ENCODE peak calls at places on chromosomes 2 and 18, in eight cellular contexts. W is H1, Y is H54, B is HepG2, Q is heart left ventricle, I is adrenal gland, L is IMR-90, P is thyroid gland. J is an unnamed sample.

GRCh38 chr2:190986221-190986953 is 27.6 kb downstream of the STAT1 start:
- DNase-seq in L (no peak), B (no peak), Q (no peak), I (no peak), Y (no peak), W (no peak), P (no peak), J (peak)

GRCh38 chr2:170651603-170652002 is 63.5 kb upstream of the SP5 start:
- DNase-seq in W (no peak), Y (no peak), L (no peak), I (no peak), P (no peak), B (no peak), Q (no peak), J (no peak)

GRCh38 chr2:231622963-231623362 is 30.3 kb downstream of the TEX44 start:
- DNase-seq in L (no peak), Q (no peak), P (no peak), B (no peak), I (no peak), Y (no peak), W (no peak), J (no peak)

GRCh38 chr2:58432491-58433166 is 191.5 kb upstream of the FANCL start:
- DNase-seq in I (no peak), Y (no peak), P (no peak), L (no peak), B (no peak), W (no peak), Q (no peak), J (no peak)

GRCh38 chr2:85248741-85249524 is 78.9 kb downstream of the TGOLN2 start:
- DNase-seq in B (no peak), W (no peak), Y (peak), I (no peak), P (no peak), Q (no peak), L (peak), J (no peak)

GRCh38 chr2:240739797-240740196 is 48.1 kb downstream of the AQP12A start:
- DNase-seq in L (no peak), B (no peak), Y (no peak), I (no peak), Q (no peak), W (no peak), P (no peak), J (no peak)

GRCh38 chr18:55100817-55101457 is 141.7 kb upstream of the CCDC68 start:
- DNase-seq in Q (no peak), P (no peak), W (no peak), I (no peak), Y (no peak), B (no peak), L (peak), J (no peak)

GRCh38 chr2:241616168-241617125 is 20.5 kb downstream of the THAP4 start:
- DNase-seq in Y (no peak), I (no peak), P (no peak), L (no peak), Q (peak), B (no peak), W (no peak), J (peak)

GRCh38 chr2:161426788-161427412 is 10.8 kb downstream of the TBR1 start:
- DNase-seq in B (no peak), Q (no peak), P (no peak), I (no peak), L (peak), W (peak), Y (no peak), J (no peak)

GRCh38 chr2:222302178-222303018 is 3.6 kb upstream of the PAX3 start:
- DNase-seq in P (peak), Y (no peak), W (peak), L (no peak), Q (no peak), I (no peak), B (no peak), J (no peak)

GRCh38 chr2:112790305-112790704 is 6.0 kb upstream of the IL1A start:
- DNase-seq in Y (no peak), I (no peak), Q (no peak), B (peak), P (no peak), W (no peak), L (no peak), J (no peak)

GRCh38 chr2:127622561-127623387 is 23.2 kb upstream of the GPR17 start:
- DNase-seq in Y (no peak), I (peak), B (no peak), L (no peak), W (no peak), P (no peak), Q (no peak), J (peak)

GRCh38 chr18:47265197-47265596 is 13.7 kb upstream of the SKOR2 start:
- DNase-seq in Q (no peak), L (peak), Y (peak), B (no peak), I (no peak), P (no peak), W (no peak), J (no peak)

GRCh38 chr2:162768646-162769045 is 69.9 kb downstream of the KCNH7 start:
- DNase-seq in I (no peak), Y (no peak), Q (no peak), P (no peak), W (no peak), L (no peak), B (no peak), J (no peak)

GRCh38 chr2:101517753-101518152 is 42.8 kb upstream of the RFX8 start:
- DNase-seq in P (no peak), W (no peak), L (peak), I (no peak), Q (no peak), B (peak), Y (no peak), J (no peak)

GRCh38 chr2:149725234-149725633 is 137.7 kb upstream of the MMADHC start:
- DNase-seq in P (no peak), B (no peak), Y (no peak), L (no peak), Q (no peak), W (no peak), I (no peak), J (no peak)

GRCh38 chr2:239295377-239296019 is 105.3 kb downstream of the HDAC4 start:
- DNase-seq in B (no peak), Q (no peak), W (no peak), L (no peak), I (no peak), P (no peak), Y (no peak), J (no peak)

GRCh38 chr18:2538236-2538635 is 33.1 kb downstream of the METTL4 start:
- DNase-seq in P (no peak), Y (no peak), W (no peak), Q (no peak), B (no peak), I (no peak), L (no peak), J (no peak)

GRCh38 chr2:235573331-235574221 is 79.7 kb downstream of the AGAP1 start:
- DNase-seq in I (no peak), L (no peak), W (no peak), B (no peak), P (peak), Q (peak), Y (no peak), J (no peak)

GRCh38 chr18:56124186-56124585 is 514.2 kb downstream of the TXNL1 start:
- DNase-seq in Y (no peak), P (no peak), I (no peak), Q (no peak), W (no peak), L (peak), B (no peak), J (no peak)

GRCh38 chr2:183068561-183068960 is 10.0 kb upstream of the DUSP19 start:
- DNase-seq in I (no peak), Q (no peak), P (no peak), B (no peak), W (no peak), L (no peak), Y (no peak), J (no peak)

GRCh38 chr18:74817576-74817975 is 219.9 kb downstream of the ZNF407 start:
- DNase-seq in Q (no peak), Y (no peak), B (no peak), P (no peak), L (no peak), I (no peak), W (no peak), J (no peak)

GRCh38 chr2:236353594-236353942 is 89.4 kb upstream of the ASB18 start:
- DNase-seq in Y (no peak), L (no peak), Q (no peak), W (no peak), P (no peak), B (no peak), I (no peak), J (no peak)

GRCh38 chr18:79916546-79917350 is 34.7 kb downstream of the SLC66A2 start:
- DNase-seq in Q (no peak), Y (no peak), I (no peak), L (no peak), P (no peak), W (peak), B (no peak), J (no peak)

GRCh38 chr2:233444501-233444900 is 90.2 kb downstream of the DGKD start:
- DNase-seq in I (no peak), W (no peak), P (peak), Y (no peak), L (no peak), Q (no peak), B (no peak), J (peak)

GRCh38 chr2:100818606-100819364 is 1.2 kb upstream of the NPAS2 start:
- DNase-seq in W (peak), P (peak), Y (peak), Q (peak), B (peak), L (peak), I (peak), J (peak)

GRCh38 chr18:78722959-78723706 is 256.5 kb upstream of the SALL3 start:
- DNase-seq in I (no peak), B (no peak), L (no peak), W (no peak), P (no peak), Y (no peak), Q (no peak), J (peak)

GRCh38 chr18:76410033-76410432 is 85.0 kb downstream of the ZNF516 start:
- DNase-seq in L (no peak), W (no peak), I (no peak), Q (no peak), Y (no peak), P (no peak), B (no peak), J (no peak)

GRCh38 chr2:181959508-181959907 is 26.1 kb upstream of the PPP1R1C start:
- DNase-seq in P (no peak), I (no peak), W (no peak), Y (no peak), L (peak), B (no peak), Q (no peak), J (no peak)

GRCh38 chr2:234130734-234131133 is 80.2 kb downstream of the SPP2 start:
- DNase-seq in B (no peak), W (no peak), Y (no peak), P (peak), I (no peak), Q (no peak), L (no peak), J (no peak)

GRCh38 chr2:68937346-68938055 is 15.2 kb downstream of the GKN2 start:
- DNase-seq in B (no peak), L (no peak), Y (no peak), Q (no peak), I (no peak), P (no peak), W (no peak), J (no peak)

GRCh38 chr2:111135910-111136297 is 15.2 kb downstream of the BCL2L11 start:
- DNase-seq in Y (peak), P (no peak), I (no peak), L (peak), W (peak), Q (peak), B (peak), J (no peak)

GRCh38 chr18:58603365-58604067 is 25.4 kb downstream of the ALPK2 start:
- DNase-seq in Y (no peak), I (no peak), L (peak), P (no peak), W (no peak), B (no peak), Q (no peak), J (no peak)

GRCh38 chr2:9844581-9844980 is 1.3 kb downstream of the TAF1B start:
- DNase-seq in Q (no peak), Y (no peak), I (no peak), P (no peak), W (no peak), B (no peak), L (peak), J (no peak)

GRCh38 chr2:226475650-226476049 is 324.0 kb downstream of the IRS1 start:
- DNase-seq in I (no peak), L (peak), P (no peak), Y (peak), B (no peak), W (no peak), Q (no peak), J (no peak)

GRCh38 chr2:204625135-204625534 is 79.9 kb downstream of the PARD3B start:
- DNase-seq in Y (no peak), I (no peak), L (no peak), P (no peak), W (no peak), B (no peak), Q (no peak), J (no peak)

GRCh38 chr2:196335238-196335637 is 163.9 kb upstream of the STK17B start:
- DNase-seq in P (no peak), W (no peak), B (no peak), L (peak), I (no peak), Y (peak), Q (no peak), J (no peak)

GRCh38 chr2:150883521-150883895 is 378.2 kb downstream of the RBM43 start:
- DNase-seq in W (no peak), L (no peak), I (no peak), P (no peak), B (no peak), Y (no peak), Q (no peak), J (no peak)
- TF ChIP-seq POLR2A in W (no peak), L (no peak), I (no peak), P (no peak), B (no peak), Y (no peak), Q (no peak), J (no peak)

GRCh38 chr2:167128130-167128529 is 239.8 kb downstream of the XIRP2 start:
- DNase-seq in B (no peak), Y (no peak), P (no peak), I (no peak), Q (no peak), W (no peak), L (no peak), J (no peak)
- TF ChIP-seq POLR2A in B (no peak), Y (no peak), P (no peak), I (no peak), Q (no peak), W (no peak), L (no peak), J (no peak)

DNA sequence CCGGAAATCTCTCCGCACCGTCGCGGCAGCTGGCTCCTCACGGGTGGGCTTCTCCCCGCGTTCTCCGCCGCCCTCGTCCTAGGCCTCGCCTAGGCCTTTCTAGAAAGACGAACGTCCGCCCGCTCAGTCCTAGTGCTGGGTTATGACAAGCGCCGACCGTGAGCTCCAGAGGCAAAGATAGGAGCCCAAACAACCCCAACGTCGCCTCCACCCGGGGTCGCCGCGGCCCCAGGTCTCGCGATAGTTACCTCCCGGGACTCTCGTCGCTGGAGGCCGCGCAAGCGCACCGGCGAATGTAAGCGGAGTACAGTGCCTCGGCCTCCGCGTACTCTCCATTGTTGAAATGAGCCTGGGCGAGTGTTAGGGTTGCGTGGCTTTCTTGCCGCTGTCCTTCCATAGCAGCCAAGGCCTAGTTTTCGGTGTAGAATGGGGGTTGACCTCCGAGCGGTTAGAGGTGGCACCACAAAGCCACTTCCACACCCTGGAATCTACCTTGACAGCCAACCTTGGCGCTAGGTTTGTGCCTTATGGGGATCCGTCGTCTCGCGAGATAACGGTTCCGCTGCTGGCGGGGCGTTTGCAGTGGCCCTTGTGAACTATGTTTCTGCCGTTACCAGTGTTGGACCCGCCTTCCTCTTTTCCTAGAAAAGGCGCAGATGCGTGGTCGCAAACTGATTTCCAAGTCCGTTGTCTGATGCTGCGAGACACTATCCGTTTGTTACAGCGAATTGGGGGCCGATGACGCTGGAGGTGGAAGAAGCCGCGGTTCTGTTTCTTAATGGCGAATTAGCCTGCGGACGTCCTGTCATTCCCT is at the start of gene TTC32:
- DNase-seq in Y (peak), L (peak), B (peak), Q (peak), P (peak), I (peak), W (peak), J (peak)
- TF ChIP-seq POLR2A in Y (peak), L (peak), B (peak), Q (no peak), P (peak), I (peak), W (peak), J (peak)

GRCh38 chr18:9016819-9017169 is 85.7 kb upstream of the NDUFV2 start:
- DNase-seq in Y (no peak), I (no peak), Q (no peak), P (no peak), W (no peak), L (peak), B (no peak), J (no peak)

GRCh38 chr18:9017900-9018217 is 84.6 kb upstream of the NDUFV2 start:
- DNase-seq in Y (peak), Q (no peak), B (no peak), P (no peak), I (no peak), W (no peak), L (peak), J (no peak)

GRCh38 chr18:9015689-9016088 is 86.8 kb upstream of the NDUFV2 start:
- DNase-seq in B (no peak), I (no peak), Q (no peak), P (no peak), Y (no peak), W (no peak), L (no peak), J (no peak)

GRCh38 chr18:9019135-9019534 is 83.4 kb upstream of the NDUFV2 start:
- DNase-seq in B (no peak), Y (no peak), I (no peak), P (no peak), W (no peak), L (no peak), Q (no peak), J (no peak)

DNA sequence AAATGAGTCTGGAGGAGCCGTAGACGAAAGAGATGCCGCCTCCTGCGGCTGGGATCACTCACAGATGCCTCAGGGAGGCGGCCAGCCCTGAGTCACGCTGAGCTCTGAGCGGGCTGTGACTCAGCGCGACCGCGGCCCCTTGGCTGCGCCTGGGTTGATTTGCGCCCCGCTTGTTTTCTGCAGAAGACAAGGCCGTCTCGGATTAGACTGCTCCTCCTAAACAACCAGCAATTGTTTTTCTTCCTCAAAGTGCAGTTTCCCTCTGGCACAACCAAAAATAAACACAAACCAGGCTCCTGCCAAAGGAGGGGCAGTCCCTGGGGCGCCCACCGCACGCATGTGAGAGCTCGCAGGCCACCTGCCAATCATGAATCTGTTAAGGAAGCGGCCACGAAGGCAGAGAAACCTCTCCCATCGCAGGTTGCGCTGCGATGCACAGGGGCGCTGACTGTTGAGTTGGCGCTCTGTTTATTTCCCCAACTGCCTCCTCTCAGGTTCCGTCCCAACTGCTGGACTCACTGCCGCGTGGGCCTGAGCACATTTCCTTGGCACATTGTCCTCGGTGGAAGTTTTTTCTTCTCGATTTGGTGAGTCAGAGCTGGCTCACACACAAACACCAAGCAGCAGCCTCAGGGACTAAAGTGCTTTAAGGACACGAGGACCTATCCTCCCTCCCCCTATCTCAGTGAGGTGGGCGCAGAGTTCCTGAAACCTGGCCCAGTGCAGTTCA is 85.2 kb upstream of the NDUFV2 start:
- DNase-seq in Y (peak), W (peak), I (peak), Q (peak), P (peak), B (peak), L (peak), J (no peak)
- TF ChIP-seq POLR2A in Y (peak), W (no peak), I (no peak), Q (no peak), P (no peak), B (no peak), L (peak), J (no peak)

GRCh38 chr2:175176624-175177023 is 4.9 kb downstream of the ATP5MC3 start:
- DNase-seq in Q (no peak), L (no peak), P (no peak), Y (no peak), W (no peak), B (no peak), I (no peak), J (no peak)

GRCh38 chr2:175181104-175181876 is at the start of gene ATP5MC3:
- DNase-seq in Q (peak), I (peak), Y (peak), P (peak), L (peak), B (peak), W (peak), J (peak)

GRCh38 chr2:175181877-175182308 is 383 bp upstream of the ATP5MC3 start:
- DNase-seq in Y (no peak), L (no peak), Q (no peak), W (no peak), I (no peak), P (no peak), B (no peak), J (no peak)

GRCh38 chr2:175183674-175184073 is 2.2 kb upstream of the ATP5MC3 start:
- DNase-seq in P (no peak), Y (no peak), Q (no peak), B (no peak), I (no peak), W (no peak), L (no peak), J (no peak)

DNA sequence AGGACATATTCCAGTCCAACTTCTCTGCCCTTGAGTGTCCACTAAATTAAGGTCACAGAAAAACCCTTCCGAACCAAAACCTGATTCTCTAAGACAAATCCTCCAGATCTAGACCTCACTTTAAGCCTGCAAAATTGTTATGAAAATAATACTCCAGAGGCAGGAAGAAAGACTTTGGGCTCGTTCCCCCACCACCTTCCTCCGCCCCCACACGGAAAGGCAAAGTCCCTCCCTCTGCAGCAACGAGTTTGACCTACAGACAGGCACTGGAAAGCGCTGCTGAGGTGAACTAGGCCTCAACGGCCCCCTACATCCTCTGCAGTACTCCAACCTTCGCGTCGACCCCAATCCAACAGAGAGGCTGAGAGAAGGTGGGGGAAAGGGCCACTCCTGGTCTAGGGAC is 808 bp downstream of the ATP5MC3 start:
- DNase-seq in P (peak), Q (peak), L (peak), W (no peak), I (peak), Y (no peak), B (peak), J (peak)
- TF ChIP-seq POLR2A in P (peak), Q (no peak), L (no peak), W (no peak), I (no peak), Y (peak), B (peak), J (peak)

J was measured in right lobe of liver.